ENCODE peak calls at places on chromosome 5, in five cellular contexts. One of them, this sample, is unnamed. For H3K4me1, the result is how much of the 10 kb centered on the place peaks cover.

GRCh38 chr5:149694007-149694406 is 36.1 kb upstream of the PPARGC1B start:
- DNase-seq in A549: no peak
- DNase-seq in lower lobe of right lung: no peak
- DNase-seq in tibial artery: no peak
- DNase-seq in CD8-positive, alpha-beta T cell: no peak
- DNase-seq in this sample: no peak

GRCh38 chr5:133456933-133457402 is 155.4 kb downstream of the FSTL4 start:
- DNase-seq in A549: no peak
- DNase-seq in CD8-positive, alpha-beta T cell: no peak
- DNase-seq in lower lobe of right lung: no peak
- DNase-seq in tibial artery: no peak
- DNase-seq in this sample: no peak

GRCh38 chr5:109880907-109881685 is 191.4 kb downstream of the MAN2A1 start:
- DNase-seq in tibial artery: no peak
- DNase-seq in lower lobe of right lung: no peak
- DNase-seq in CD8-positive, alpha-beta T cell: no peak
- DNase-seq in A549: no peak
- DNase-seq in this sample: no peak

GRCh38 chr5:12392246-12392645 is 488.0 kb upstream of the CTNND2 start:
- DNase-seq in A549: no peak
- DNase-seq in tibial artery: no peak
- DNase-seq in CD8-positive, alpha-beta T cell: no peak
- DNase-seq in lower lobe of right lung: no peak
- DNase-seq in this sample: no peak

GRCh38 chr5:39783756-39784421 is 359.1 kb upstream of the DAB2 start:
- DNase-seq in CD8-positive, alpha-beta T cell: no peak
- DNase-seq in A549: no peak
- DNase-seq in tibial artery: no peak
- DNase-seq in lower lobe of right lung: no peak
- DNase-seq in this sample: no peak

GRCh38 chr5:43601454-43602260 is 1.3 kb upstream of the NNT start:
- DNase-seq in A549: no peak
- DNase-seq in lower lobe of right lung: no peak
- DNase-seq in CD8-positive, alpha-beta T cell: no peak
- DNase-seq in tibial artery: no peak
- DNase-seq in this sample: no peak

GRCh38 chr5:97618721-97619120 is 435.7 kb upstream of the RIOK2 start:
- DNase-seq in lower lobe of right lung: no peak
- DNase-seq in tibial artery: no peak
- DNase-seq in A549: no peak
- DNase-seq in CD8-positive, alpha-beta T cell: no peak
- DNase-seq in this sample: no peak

GRCh38 chr5:132073231-132074013 is at the start of gene CSF2:
- DNase-seq in lower lobe of right lung: no peak
- DNase-seq in tibial artery: no peak
- DNase-seq in CD8-positive, alpha-beta T cell: no peak
- DNase-seq in A549: no peak
- DNase-seq in this sample: no peak

GRCh38 chr5:167934561-167934971 is 356.9 kb upstream of the WWC1 start:
- DNase-seq in A549: no peak
- DNase-seq in tibial artery: peak
- DNase-seq in CD8-positive, alpha-beta T cell: no peak
- DNase-seq in lower lobe of right lung: no peak
- DNase-seq in this sample: no peak

GRCh38 chr5:10069781-10070313 is 179.8 kb downstream of the ATPSCKMT start:
- DNase-seq in lower lobe of right lung: no peak
- DNase-seq in CD8-positive, alpha-beta T cell: no peak
- DNase-seq in tibial artery: no peak
- DNase-seq in A549: no peak
- DNase-seq in this sample: no peak

GRCh38 chr5:148474025-148474511 is 90.3 kb downstream of the FBXO38 start:
- DNase-seq in tibial artery: peak
- DNase-seq in CD8-positive, alpha-beta T cell: no peak
- DNase-seq in A549: no peak
- DNase-seq in lower lobe of right lung: no peak
- DNase-seq in this sample: no peak

GRCh38 chr5:171647043-171647899 is 138.3 kb upstream of the SMIM23 start:
- DNase-seq in tibial artery: no peak
- DNase-seq in A549: peak
- DNase-seq in lower lobe of right lung: no peak
- DNase-seq in CD8-positive, alpha-beta T cell: no peak
- DNase-seq in this sample: no peak

GRCh38 chr5:149062371-149063016 is 368 bp downstream of the SH3TC2 start:
- DNase-seq in tibial artery: no peak
- DNase-seq in lower lobe of right lung: no peak
- DNase-seq in A549: peak
- DNase-seq in CD8-positive, alpha-beta T cell: no peak
- DNase-seq in this sample: no peak

GRCh38 chr5:4542145-4542778 is 597.9 kb upstream of the ADAMTS16 start:
- DNase-seq in tibial artery: no peak
- DNase-seq in CD8-positive, alpha-beta T cell: no peak
- DNase-seq in A549: no peak
- DNase-seq in lower lobe of right lung: no peak
- DNase-seq in this sample: no peak

GRCh38 chr5:157747173-157747758 is 3.8 kb downstream of the LSM11 start:
- DNase-seq in CD8-positive, alpha-beta T cell: no peak
- DNase-seq in lower lobe of right lung: no peak
- DNase-seq in tibial artery: no peak
- DNase-seq in A549: no peak
- DNase-seq in this sample: no peak

GRCh38 chr5:11903614-11904269 is 504 bp downstream of the CTNND2 start:
- DNase-seq in CD8-positive, alpha-beta T cell: no peak
- DNase-seq in A549: peak
- DNase-seq in lower lobe of right lung: no peak
- DNase-seq in tibial artery: no peak
- DNase-seq in this sample: no peak

GRCh38 chr5:160852049-160852448 is at the start of gene ATP10B:
- DNase-seq in lower lobe of right lung: no peak
- DNase-seq in tibial artery: no peak
- DNase-seq in CD8-positive, alpha-beta T cell: no peak
- DNase-seq in A549: no peak
- DNase-seq in this sample: no peak

GRCh38 chr5:77518304-77518703 is 26.2 kb upstream of the WDR41 start:
- DNase-seq in CD8-positive, alpha-beta T cell: no peak
- DNase-seq in lower lobe of right lung: no peak
- DNase-seq in A549: peak
- DNase-seq in tibial artery: no peak
- DNase-seq in this sample: no peak

GRCh38 chr5:43193171-43193951 is 1.3 kb downstream of the NIM1K start:
- DNase-seq in lower lobe of right lung: no peak
- DNase-seq in A549: peak
- DNase-seq in CD8-positive, alpha-beta T cell: no peak
- DNase-seq in tibial artery: no peak
- DNase-seq in this sample: no peak

GRCh38 chr5:98307811-98308210 is 465.7 kb upstream of the RGMB start:
- DNase-seq in A549: no peak
- DNase-seq in lower lobe of right lung: no peak
- DNase-seq in CD8-positive, alpha-beta T cell: no peak
- DNase-seq in tibial artery: no peak
- DNase-seq in this sample: no peak

GRCh38 chr5:77316871-77317661 is 106.6 kb downstream of the PDE8B start:
- DNase-seq in tibial artery: no peak
- DNase-seq in lower lobe of right lung: no peak
- DNase-seq in A549: no peak
- DNase-seq in CD8-positive, alpha-beta T cell: no peak
- DNase-seq in this sample: no peak

GRCh38 chr5:81751836-81752643 is 1.1 kb upstream of the SSBP2 start:
- DNase-seq in tibial artery: peak
- DNase-seq in CD8-positive, alpha-beta T cell: no peak
- DNase-seq in A549: no peak
- DNase-seq in lower lobe of right lung: peak
- DNase-seq in this sample: peak

GRCh38 chr5:8568858-8569257 is 699.9 kb downstream of the MTRR start:
- DNase-seq in lower lobe of right lung: no peak
- DNase-seq in A549: no peak
- DNase-seq in tibial artery: no peak
- DNase-seq in CD8-positive, alpha-beta T cell: no peak
- DNase-seq in this sample: no peak

GRCh38 chr5:68793074-68793473 is 300.7 kb upstream of the SLC30A5 start:
- DNase-seq in A549: no peak
- DNase-seq in CD8-positive, alpha-beta T cell: no peak
- DNase-seq in lower lobe of right lung: no peak
- DNase-seq in tibial artery: no peak
- DNase-seq in this sample: no peak

GRCh38 chr5:95876782-95877181 is 54.3 kb upstream of the GLRX start:
- DNase-seq in A549: no peak
- DNase-seq in lower lobe of right lung: no peak
- DNase-seq in CD8-positive, alpha-beta T cell: no peak
- DNase-seq in tibial artery: no peak
- DNase-seq in this sample: no peak

GRCh38 chr5:73797142-73797530 is 171.1 kb downstream of the ARHGEF28 start:
- DNase-seq in CD8-positive, alpha-beta T cell: no peak
- DNase-seq in lower lobe of right lung: no peak
- DNase-seq in tibial artery: no peak
- DNase-seq in A549: no peak
- DNase-seq in this sample: no peak

GRCh38 chr5:14668247-14668646 is 3.7 kb downstream of the OTULIN start:
- DNase-seq in A549: no peak
- DNase-seq in CD8-positive, alpha-beta T cell: no peak
- DNase-seq in tibial artery: no peak
- DNase-seq in lower lobe of right lung: no peak
- DNase-seq in this sample: no peak

GRCh38 chr5:150120617-150121447 is 34.5 kb upstream of the CSF1R start:
- DNase-seq in tibial artery: peak
- DNase-seq in A549: no peak
- DNase-seq in CD8-positive, alpha-beta T cell: no peak
- DNase-seq in lower lobe of right lung: no peak
- DNase-seq in this sample: peak

GRCh38 chr5:158875272-158875679 is 224.4 kb downstream of the EBF1 start:
- DNase-seq in A549: no peak
- DNase-seq in lower lobe of right lung: no peak
- DNase-seq in tibial artery: no peak
- DNase-seq in CD8-positive, alpha-beta T cell: no peak
- DNase-seq in this sample: no peak
- H3K4me3 ChIP-seq in A549: no peak
- H3K4me3 ChIP-seq in lower lobe of right lung: peak
- H3K4me3 ChIP-seq in tibial artery: peak
- H3K4me3 ChIP-seq in CD8-positive, alpha-beta T cell: peak
- H3K4me3 ChIP-seq in this sample: peak

DNA sequence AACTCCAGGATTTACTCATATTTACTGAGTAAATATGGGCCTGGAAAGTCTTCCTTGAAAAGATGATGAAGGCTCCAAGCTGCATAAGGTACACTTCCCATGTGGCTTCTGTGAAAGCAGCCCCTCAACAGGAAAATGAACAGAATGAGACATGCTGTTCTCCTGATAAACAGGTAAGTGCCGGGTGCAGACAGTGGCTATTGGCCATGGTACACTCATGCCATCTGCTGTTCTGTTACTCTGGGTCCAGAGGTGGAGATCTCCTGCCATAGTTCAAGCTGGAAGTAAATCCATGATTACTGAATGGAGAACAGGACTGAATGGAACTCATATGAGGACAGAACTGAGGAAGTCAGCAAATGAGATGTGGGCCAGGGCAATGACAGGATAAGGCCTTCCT is 103.6 kb downstream of the SLIT3 start:
- DNase-seq in A549: peak
- DNase-seq in lower lobe of right lung: no peak
- DNase-seq in CD8-positive, alpha-beta T cell: no peak
- DNase-seq in tibial artery: no peak
- DNase-seq in this sample: no peak
- TF ChIP-seq CTCF in A549: no peak
- TF ChIP-seq CTCF in lower lobe of right lung: peak
- TF ChIP-seq CTCF in CD8-positive, alpha-beta T cell: no peak
- TF ChIP-seq CTCF in tibial artery: no peak
- TF ChIP-seq CTCF in this sample: peak

DNA sequence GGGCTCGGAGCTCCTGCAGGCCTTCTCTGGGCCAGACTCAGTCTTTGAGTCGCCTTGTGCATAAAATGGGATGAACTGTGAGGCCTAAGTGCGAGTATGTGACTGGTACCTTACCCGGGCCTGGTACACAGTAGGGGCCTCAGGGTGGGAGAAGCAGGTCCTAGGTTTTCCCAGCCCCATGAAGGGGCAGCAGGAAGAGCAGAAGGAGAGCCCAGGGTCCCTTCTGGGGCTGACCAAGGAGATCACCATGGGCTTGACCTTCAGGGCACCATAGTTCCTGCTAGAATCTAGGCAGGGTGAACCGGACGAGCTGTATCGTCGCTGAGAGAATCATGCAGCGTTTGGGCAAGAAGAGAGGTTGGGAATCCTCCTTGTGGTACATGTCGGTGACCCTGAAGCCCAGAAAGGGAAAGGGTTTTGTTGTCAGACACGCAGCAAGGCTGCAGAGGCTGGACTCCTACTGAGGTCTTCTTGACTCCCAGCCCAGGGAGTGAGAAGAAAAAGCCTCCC is 373 bp upstream of the PHYKPL start:
- DNase-seq in CD8-positive, alpha-beta T cell: no peak
- DNase-seq in tibial artery: no peak
- DNase-seq in lower lobe of right lung: peak
- DNase-seq in A549: no peak
- DNase-seq in this sample: no peak
- H3K4me1 ChIP-seq in CD8-positive, alpha-beta T cell: half or more
- H3K4me1 ChIP-seq in tibial artery: under half
- H3K4me1 ChIP-seq in lower lobe of right lung: half or more
- H3K4me1 ChIP-seq in A549: under half
- H3K4me1 ChIP-seq in this sample: under half

GRCh38 chr5:138438724-138439536 is at the start of gene REEP2:
- DNase-seq in A549: peak
- DNase-seq in lower lobe of right lung: no peak
- DNase-seq in tibial artery: peak
- DNase-seq in CD8-positive, alpha-beta T cell: peak
- DNase-seq in this sample: peak

GRCh38 chr5:138439537-138440225 is 824 bp downstream of the REEP2 start:
- DNase-seq in CD8-positive, alpha-beta T cell: no peak
- DNase-seq in A549: no peak
- DNase-seq in tibial artery: peak
- DNase-seq in lower lobe of right lung: no peak
- DNase-seq in this sample: no peak

GRCh38 chr5:138435943-138436342 is 2.9 kb upstream of the REEP2 start:
- DNase-seq in A549: no peak
- DNase-seq in lower lobe of right lung: no peak
- DNase-seq in CD8-positive, alpha-beta T cell: no peak
- DNase-seq in tibial artery: no peak
- DNase-seq in this sample: no peak

GRCh38 chr5:138440226-138441073 is 1.6 kb downstream of the REEP2 start:
- DNase-seq in CD8-positive, alpha-beta T cell: no peak
- DNase-seq in tibial artery: peak
- DNase-seq in A549: no peak
- DNase-seq in lower lobe of right lung: no peak
- DNase-seq in this sample: no peak

DNA sequence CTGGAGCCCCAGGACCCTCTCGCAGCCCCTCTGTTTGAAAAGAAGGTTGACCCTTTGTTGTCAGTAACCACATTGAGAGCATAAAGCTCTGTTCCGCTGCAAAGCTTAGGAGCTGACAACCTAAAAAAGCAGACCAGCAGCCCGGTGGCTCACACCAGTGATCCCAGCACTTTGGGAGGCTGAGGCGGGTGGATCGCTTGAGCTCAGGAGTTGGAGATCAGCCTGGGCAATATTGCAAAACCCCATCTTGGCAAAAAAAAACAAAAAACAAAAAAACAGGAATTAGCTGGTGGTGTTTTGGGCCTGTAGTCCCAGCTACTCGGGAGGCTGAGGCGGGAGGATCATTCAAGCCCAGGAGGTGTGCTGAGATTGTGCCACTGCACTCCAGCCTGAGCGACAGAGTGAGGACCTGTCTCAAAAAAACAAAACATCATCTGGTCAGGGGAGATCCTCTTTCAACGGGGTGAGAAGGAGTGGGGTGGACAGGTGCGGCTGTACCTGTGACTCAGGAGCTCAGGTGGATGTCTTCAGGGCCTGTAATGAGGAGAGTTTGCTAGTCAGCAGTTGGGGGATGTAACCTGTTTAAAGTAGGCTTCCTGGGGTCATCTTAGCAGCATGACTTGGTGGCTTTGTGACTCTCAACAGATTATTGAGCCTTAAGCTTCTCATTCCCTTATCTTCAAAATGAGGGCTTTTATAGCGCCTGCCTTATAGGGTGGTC is 694 bp upstream of the REEP2 start:
- DNase-seq in A549: no peak
- DNase-seq in lower lobe of right lung: no peak
- DNase-seq in CD8-positive, alpha-beta T cell: no peak
- DNase-seq in tibial artery: peak
- DNase-seq in this sample: no peak
- H3K4me3 ChIP-seq in A549: peak
- H3K4me3 ChIP-seq in lower lobe of right lung: peak
- H3K4me3 ChIP-seq in CD8-positive, alpha-beta T cell: peak
- H3K4me3 ChIP-seq in tibial artery: peak
- H3K4me3 ChIP-seq in this sample: peak

This sample was measured in ovary.